ENCODE peak calls at places on chromosome 12, in nine cellular contexts. One of them, this sample, is unnamed.

GRCh38 chr12:13404111-13404628 is 207.6 kb downstream of the EMP1 start:
- DNase-seq in A673: no peak
- DNase-seq in ovary: no peak
- DNase-seq in MM.1S: no peak
- DNase-seq in mesenchymal stem cell: no peak
- DNase-seq in fibroblast of lung: no peak
- DNase-seq in stomach: no peak
- DNase-seq in spleen: no peak
- DNase-seq in neuronal stem cell: no peak
- DNase-seq in this sample: no peak

GRCh38 chr12:89566615-89567014 is 40.8 kb upstream of the POC1B start:
- DNase-seq in A673: no peak
- DNase-seq in ovary: no peak
- DNase-seq in MM.1S: no peak
- DNase-seq in mesenchymal stem cell: no peak
- DNase-seq in fibroblast of lung: no peak
- DNase-seq in stomach: no peak
- DNase-seq in spleen: no peak
- DNase-seq in neuronal stem cell: no peak
- DNase-seq in this sample: no peak

GRCh38 chr12:18552829-18553228 is 185.0 kb downstream of the PLCZ1 start:
- DNase-seq in A673: peak; percentile 3
- DNase-seq in ovary: no peak
- DNase-seq in MM.1S: no peak
- DNase-seq in mesenchymal stem cell: no peak
- DNase-seq in fibroblast of lung: no peak
- DNase-seq in stomach: no peak
- DNase-seq in spleen: no peak
- DNase-seq in neuronal stem cell: no peak
- DNase-seq in this sample: no peak

GRCh38 chr12:47400251-47400650 is 305.6 kb downstream of the RPAP3 start:
- DNase-seq in A673: no peak
- DNase-seq in ovary: no peak
- DNase-seq in MM.1S: no peak
- DNase-seq in mesenchymal stem cell: no peak
- DNase-seq in fibroblast of lung: no peak
- DNase-seq in stomach: no peak
- DNase-seq in spleen: no peak
- DNase-seq in neuronal stem cell: no peak
- DNase-seq in this sample: no peak

GRCh38 chr12:42584539-42585174 is 4.9 kb downstream of the PRICKLE1 start:
- DNase-seq in A673: no peak
- DNase-seq in ovary: no peak
- DNase-seq in MM.1S: no peak
- DNase-seq in mesenchymal stem cell: no peak
- DNase-seq in fibroblast of lung: peak; percentile 59
- DNase-seq in stomach: no peak
- DNase-seq in spleen: no peak
- DNase-seq in neuronal stem cell: no peak
- DNase-seq in this sample: no peak

GRCh38 chr12:48980389-48980952 is 2.3 kb downstream of the WNT1 start:
- DNase-seq in A673: no peak
- DNase-seq in ovary: no peak
- DNase-seq in MM.1S: no peak
- DNase-seq in mesenchymal stem cell: no peak
- DNase-seq in fibroblast of lung: no peak
- DNase-seq in stomach: no peak
- DNase-seq in spleen: no peak
- DNase-seq in neuronal stem cell: no peak
- DNase-seq in this sample: no peak

GRCh38 chr12:124713041-124713435 is 145.6 kb upstream of the NCOR2 start:
- DNase-seq in A673: no peak
- DNase-seq in ovary: no peak
- DNase-seq in MM.1S: no peak
- DNase-seq in mesenchymal stem cell: no peak
- DNase-seq in fibroblast of lung: no peak
- DNase-seq in stomach: peak; percentile 57
- DNase-seq in spleen: peak; percentile 82
- DNase-seq in neuronal stem cell: no peak
- DNase-seq in this sample: no peak

GRCh38 chr12:57889541-57889989 is 43.0 kb upstream of the CTDSP2 start:
- DNase-seq in A673: no peak
- DNase-seq in ovary: peak; percentile 79
- DNase-seq in MM.1S: no peak
- DNase-seq in mesenchymal stem cell: peak; percentile 70
- DNase-seq in fibroblast of lung: peak; percentile 99
- DNase-seq in stomach: no peak
- DNase-seq in spleen: no peak
- DNase-seq in neuronal stem cell: no peak
- DNase-seq in this sample: no peak

GRCh38 chr12:50785406-50785805 is 21.5 kb downstream of the ATF1 start:
- DNase-seq in A673: no peak
- DNase-seq in ovary: no peak
- DNase-seq in MM.1S: no peak
- DNase-seq in mesenchymal stem cell: no peak
- DNase-seq in fibroblast of lung: no peak
- DNase-seq in stomach: no peak
- DNase-seq in spleen: no peak
- DNase-seq in neuronal stem cell: no peak
- DNase-seq in this sample: no peak

GRCh38 chr12:15584366-15585041 is 204.7 kb downstream of the EPS8 start:
- DNase-seq in A673: peak; percentile 65
- DNase-seq in ovary: no peak
- DNase-seq in MM.1S: peak; percentile 63
- DNase-seq in mesenchymal stem cell: peak; percentile 70
- DNase-seq in fibroblast of lung: peak; percentile 90
- DNase-seq in stomach: no peak
- DNase-seq in spleen: no peak
- DNase-seq in neuronal stem cell: peak; percentile 21
- DNase-seq in this sample: peak; percentile 56

GRCh38 chr12:26338574-26339572 is 143.5 kb downstream of the SSPN start:
- DNase-seq in A673: no peak
- DNase-seq in ovary: no peak
- DNase-seq in MM.1S: no peak
- DNase-seq in mesenchymal stem cell: peak; percentile 28
- DNase-seq in fibroblast of lung: peak; percentile 20
- DNase-seq in stomach: no peak
- DNase-seq in spleen: no peak
- DNase-seq in neuronal stem cell: no peak
- DNase-seq in this sample: no peak

GRCh38 chr12:124852911-124853441 is 10.7 kb downstream of the SCARB1 start:
- DNase-seq in A673: no peak
- DNase-seq in ovary: no peak
- DNase-seq in MM.1S: no peak
- DNase-seq in mesenchymal stem cell: no peak
- DNase-seq in fibroblast of lung: no peak
- DNase-seq in stomach: no peak
- DNase-seq in spleen: no peak
- DNase-seq in neuronal stem cell: no peak
- DNase-seq in this sample: no peak

GRCh38 chr12:22014041-22014782 is 31.8 kb upstream of the CMAS start:
- DNase-seq in A673: no peak
- DNase-seq in ovary: no peak
- DNase-seq in MM.1S: no peak
- DNase-seq in mesenchymal stem cell: no peak
- DNase-seq in fibroblast of lung: no peak
- DNase-seq in stomach: no peak
- DNase-seq in spleen: no peak
- DNase-seq in neuronal stem cell: no peak
- DNase-seq in this sample: no peak

GRCh38 chr12:107105410-107105703 is 12.0 kb upstream of the CRY1 start:
- DNase-seq in A673: no peak
- DNase-seq in ovary: no peak
- DNase-seq in MM.1S: no peak
- DNase-seq in mesenchymal stem cell: no peak
- DNase-seq in fibroblast of lung: no peak
- DNase-seq in stomach: no peak
- DNase-seq in spleen: no peak
- DNase-seq in neuronal stem cell: no peak
- DNase-seq in this sample: no peak

GRCh38 chr12:99911967-99912366 is 72.8 kb downstream of the ANKS1B start:
- DNase-seq in A673: no peak
- DNase-seq in ovary: no peak
- DNase-seq in MM.1S: peak; percentile 51
- DNase-seq in mesenchymal stem cell: peak; percentile 79
- DNase-seq in fibroblast of lung: no peak
- DNase-seq in stomach: no peak
- DNase-seq in spleen: no peak
- DNase-seq in neuronal stem cell: no peak
- DNase-seq in this sample: no peak

GRCh38 chr12:92539966-92540791 is 162.6 kb upstream of the PLEKHG7 start:
- DNase-seq in A673: peak; percentile 59
- DNase-seq in ovary: no peak
- DNase-seq in MM.1S: no peak
- DNase-seq in mesenchymal stem cell: no peak
- DNase-seq in fibroblast of lung: no peak
- DNase-seq in stomach: no peak
- DNase-seq in spleen: peak; percentile 75
- DNase-seq in neuronal stem cell: no peak
- DNase-seq in this sample: no peak

GRCh38 chr12:93766802-93767523 is 89.8 kb downstream of the CRADD start:
- DNase-seq in A673: peak; percentile 74
- DNase-seq in ovary: no peak
- DNase-seq in MM.1S: no peak
- DNase-seq in mesenchymal stem cell: peak; percentile 67
- DNase-seq in fibroblast of lung: peak; percentile 92
- DNase-seq in stomach: no peak
- DNase-seq in spleen: no peak
- DNase-seq in neuronal stem cell: no peak
- DNase-seq in this sample: peak; percentile 58

DNA sequence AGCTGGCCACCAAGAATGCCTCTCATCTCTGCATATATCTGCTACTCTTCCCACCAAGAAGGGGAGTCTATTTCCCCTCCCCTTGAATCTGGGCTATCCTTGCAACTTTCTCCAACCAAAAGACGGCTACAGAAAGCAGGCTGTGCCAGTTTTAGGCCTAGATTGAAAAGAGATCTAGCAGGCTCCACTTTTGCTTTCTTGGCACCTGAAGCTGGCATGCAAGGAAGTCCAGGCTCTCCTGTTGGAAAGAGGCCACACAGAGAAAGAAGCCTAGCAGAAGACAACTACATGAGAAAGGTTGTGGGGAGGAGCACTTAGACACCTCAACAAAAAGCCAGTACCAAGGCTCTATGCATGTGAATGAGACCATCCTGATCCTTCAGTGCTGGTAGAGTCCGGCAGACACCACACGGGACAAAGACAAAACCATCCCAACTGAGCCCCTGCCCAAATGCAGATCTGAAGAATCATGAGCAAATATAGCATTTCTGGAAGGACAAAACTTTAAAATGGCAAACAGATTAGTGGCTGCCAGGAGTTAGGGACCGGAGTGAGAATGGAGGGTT is 68.0 kb downstream of the SPPL3 start:
- DNase-seq in A673: no peak
- DNase-seq in ovary: no peak
- DNase-seq in MM.1S: no peak
- DNase-seq in mesenchymal stem cell: no peak
- DNase-seq in fibroblast of lung: no peak
- DNase-seq in stomach: no peak
- DNase-seq in spleen: no peak
- DNase-seq in neuronal stem cell: no peak
- DNase-seq in this sample: no peak
- H3K27ac ChIP-seq in A673: no peak overlapping the region
- H3K27ac ChIP-seq in ovary: no peak overlapping the region
- H3K27ac ChIP-seq in MM.1S: peak overlapping the region; percentile 89
- H3K27ac ChIP-seq in mesenchymal stem cell: no peak overlapping the region
- H3K27ac ChIP-seq in fibroblast of lung: no peak overlapping the region
- H3K27ac ChIP-seq in stomach: no peak overlapping the region
- H3K27ac ChIP-seq in spleen: no peak overlapping the region
- H3K27ac ChIP-seq in neuronal stem cell: no peak overlapping the region
- H3K27ac ChIP-seq in this sample: peak overlapping the region; percentile 1

GRCh38 chr12:6235499-6235898 is 35.3 kb downstream of the CD9 start:
- DNase-seq in A673: no peak
- DNase-seq in ovary: no peak
- DNase-seq in MM.1S: peak; percentile 87
- DNase-seq in mesenchymal stem cell: no peak
- DNase-seq in fibroblast of lung: no peak
- DNase-seq in stomach: peak; percentile 50
- DNase-seq in spleen: peak; percentile 79
- DNase-seq in neuronal stem cell: no peak
- DNase-seq in this sample: no peak

GRCh38 chr12:6236641-6236940 is 36.4 kb downstream of the CD9 start:
- DNase-seq in A673: no peak
- DNase-seq in ovary: no peak
- DNase-seq in MM.1S: no peak
- DNase-seq in mesenchymal stem cell: no peak
- DNase-seq in fibroblast of lung: no peak
- DNase-seq in stomach: no peak
- DNase-seq in spleen: peak; percentile 47
- DNase-seq in neuronal stem cell: no peak
- DNase-seq in this sample: no peak

GRCh38 chr12:6234906-6235305 is 34.7 kb downstream of the CD9 start:
- DNase-seq in A673: no peak
- DNase-seq in ovary: no peak
- DNase-seq in MM.1S: no peak
- DNase-seq in mesenchymal stem cell: no peak
- DNase-seq in fibroblast of lung: no peak
- DNase-seq in stomach: no peak
- DNase-seq in spleen: no peak
- DNase-seq in neuronal stem cell: no peak
- DNase-seq in this sample: no peak

GRCh38 chr12:6237830-6238229 is 37.6 kb downstream of the CD9 start:
- DNase-seq in A673: no peak
- DNase-seq in ovary: no peak
- DNase-seq in MM.1S: no peak
- DNase-seq in mesenchymal stem cell: no peak
- DNase-seq in fibroblast of lung: no peak
- DNase-seq in stomach: no peak
- DNase-seq in spleen: no peak
- DNase-seq in neuronal stem cell: no peak
- DNase-seq in this sample: no peak

GRCh38 chr12:6235906-6236640 is 35.9 kb downstream of the CD9 start:
- DNase-seq in A673: no peak
- DNase-seq in ovary: no peak
- DNase-seq in MM.1S: no peak
- DNase-seq in mesenchymal stem cell: no peak
- DNase-seq in fibroblast of lung: no peak
- DNase-seq in stomach: no peak
- DNase-seq in spleen: no peak
- DNase-seq in neuronal stem cell: no peak
- DNase-seq in this sample: no peak
- H3K27ac ChIP-seq in A673: no peak overlapping the region
- H3K27ac ChIP-seq in ovary: no peak overlapping the region
- H3K27ac ChIP-seq in MM.1S: peak overlapping the region; percentile 89
- H3K27ac ChIP-seq in mesenchymal stem cell: no peak overlapping the region
- H3K27ac ChIP-seq in fibroblast of lung: no peak overlapping the region
- H3K27ac ChIP-seq in stomach: peak overlapping the region; percentile 89
- H3K27ac ChIP-seq in spleen: peak overlapping the region; percentile 68
- H3K27ac ChIP-seq in neuronal stem cell: no peak overlapping the region
- H3K27ac ChIP-seq in this sample: no peak overlapping the region

GRCh38 chr12:108803428-108804105 is 53.8 kb downstream of the SSH1 start:
- DNase-seq in A673: peak; percentile 88
- DNase-seq in ovary: peak; percentile 73
- DNase-seq in MM.1S: peak; percentile 71
- DNase-seq in mesenchymal stem cell: peak; percentile 96
- DNase-seq in fibroblast of lung: peak; percentile 95
- DNase-seq in stomach: peak; percentile 80
- DNase-seq in spleen: peak; percentile 78
- DNase-seq in neuronal stem cell: peak; percentile 79
- DNase-seq in this sample: peak; percentile 71
- H3K27ac ChIP-seq in A673: peak overlapping the region; percentile 37
- H3K27ac ChIP-seq in ovary: peak overlapping the region; percentile 80
- H3K27ac ChIP-seq in MM.1S: no peak overlapping the region
- H3K27ac ChIP-seq in mesenchymal stem cell: peak overlapping the region; percentile 98
- H3K27ac ChIP-seq in fibroblast of lung: peak overlapping the region; percentile 96
- H3K27ac ChIP-seq in stomach: peak overlapping the region; percentile 80
- H3K27ac ChIP-seq in spleen: peak overlapping the region; percentile 79
- H3K27ac ChIP-seq in neuronal stem cell: no peak overlapping the region
- H3K27ac ChIP-seq in this sample: no peak overlapping the region

GRCh38 chr12:6950944-6951540 is at the start of gene PTPN6:
- DNase-seq in A673: no peak
- DNase-seq in ovary: no peak
- DNase-seq in MM.1S: no peak
- DNase-seq in mesenchymal stem cell: no peak
- DNase-seq in fibroblast of lung: no peak
- DNase-seq in stomach: peak; percentile 58
- DNase-seq in spleen: peak; percentile 99
- DNase-seq in neuronal stem cell: no peak
- DNase-seq in this sample: peak; percentile 55
- H3K27ac ChIP-seq in A673: peak within 1 kb of the TSS; percentile 82
- H3K27ac ChIP-seq in ovary: no peak within 1 kb of the TSS
- H3K27ac ChIP-seq in MM.1S: peak within 1 kb of the TSS; percentile 97
- H3K27ac ChIP-seq in mesenchymal stem cell: no peak within 1 kb of the TSS
- H3K27ac ChIP-seq in fibroblast of lung: no peak within 1 kb of the TSS
- H3K27ac ChIP-seq in stomach: peak within 1 kb of the TSS; percentile 71
- H3K27ac ChIP-seq in spleen: peak within 1 kb of the TSS; percentile 99
- H3K27ac ChIP-seq in neuronal stem cell: no peak within 1 kb of the TSS
- H3K27ac ChIP-seq in this sample: peak within 1 kb of the TSS; percentile 95

This sample was measured in naive thymus-derived CD4-positive, alpha-beta T cell.